ENCODE peak calls at places on chromosomes 7 and 10, in four cellular contexts. J, I, U and G are unnamed samples.

GRCh38 chr10:43046288-43046991 is 30.4 kb upstream of the RET start:
- DNase-seq in I (no peak), U (no peak), J (no peak), G (no peak)

GRCh38 chr10:84539244-84539643 is 210.9 kb downstream of the CCSER2 start:
- DNase-seq in I (no peak), U (peak), J (no peak), G (no peak)

GRCh38 chr7:50857804-50858203 is 75.1 kb upstream of the GRB10 start:
- DNase-seq in I (no peak), U (no peak), J (no peak), G (no peak)

GRCh38 chr10:30437039-30437781 is 3.2 kb downstream of the MAP3K8 start:
- DNase-seq in I (no peak), U (peak), J (no peak), G (peak)

GRCh38 chr7:69105092-69105491 is 493.2 kb upstream of the AUTS2 start:
- DNase-seq in J (no peak), I (no peak), U (no peak), G (peak)

GRCh38 chr10:61779950-61780659 is 117.4 kb downstream of the CABCOCO1 start:
- DNase-seq in J (no peak), U (peak), I (no peak), G (peak)

GRCh38 chr7:106613279-106613678 is 47.7 kb downstream of the CCDC71L start:
- DNase-seq in U (no peak), J (no peak), I (no peak), G (no peak)

GRCh38 chr7:30804078-30804661 is 33.0 kb downstream of the MINDY4 start:
- DNase-seq in U (peak), I (no peak), J (no peak), G (no peak)

GRCh38 chr7:139618482-139619366 is 95.2 kb downstream of the CLEC2L start:
- DNase-seq in I (peak), U (peak), J (no peak), G (peak)

GRCh38 chr10:119652361-119652760 is 1.2 kb downstream of the BAG3 start:
- DNase-seq in I (no peak), U (peak), J (no peak), G (no peak)

GRCh38 chr7:151080091-151080521 is 503 bp downstream of the FASTK start:
- DNase-seq in I (no peak), U (no peak), J (no peak), G (peak)
- H2BK120ac ChIP-seq in I (peak), U (peak), J (peak), G (no peak)

GRCh38 chr10:89440262-89440661 is 25.9 kb downstream of the IFIT5 start:
- DNase-seq in I (no peak), J (no peak), U (no peak), G (no peak)

GRCh38 chr10:89442347-89442746 is 28.0 kb downstream of the IFIT5 start:
- DNase-seq in J (no peak), U (no peak), I (no peak), G (no peak)

DNA sequence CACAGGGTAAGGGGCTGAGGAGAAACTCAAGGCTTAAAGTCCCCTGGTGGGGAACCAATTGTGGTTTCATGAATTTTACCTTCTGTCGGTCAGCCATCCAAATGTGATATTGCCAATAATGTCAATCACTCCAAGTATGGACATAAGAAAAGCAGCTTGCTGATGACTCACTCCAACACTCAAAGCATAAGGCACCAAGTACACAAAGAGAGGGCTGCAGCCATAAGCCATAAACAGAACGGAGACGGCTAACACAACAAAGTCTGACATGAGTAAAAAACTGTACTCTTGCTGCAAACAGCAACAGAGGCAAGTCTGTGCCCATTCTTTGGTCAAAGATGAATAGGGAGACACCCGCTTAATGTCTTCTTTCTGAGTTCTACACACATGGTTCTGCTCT is 24.2 kb downstream of the IFIT5 start:
- DNase-seq in J (no peak), U (peak), I (no peak), G (no peak)
- H2AK5ac ChIP-seq in J (no peak), U (no peak), I (no peak), G (no peak)

GRCh38 chr10:15718495-15719061 is 1.1 kb downstream of the ITGA8 start:
- DNase-seq in J (no peak), U (no peak), I (peak), G (peak)
- H2BK120ac ChIP-seq in J (no peak), U (no peak), I (no peak), G (no peak)

DNA sequence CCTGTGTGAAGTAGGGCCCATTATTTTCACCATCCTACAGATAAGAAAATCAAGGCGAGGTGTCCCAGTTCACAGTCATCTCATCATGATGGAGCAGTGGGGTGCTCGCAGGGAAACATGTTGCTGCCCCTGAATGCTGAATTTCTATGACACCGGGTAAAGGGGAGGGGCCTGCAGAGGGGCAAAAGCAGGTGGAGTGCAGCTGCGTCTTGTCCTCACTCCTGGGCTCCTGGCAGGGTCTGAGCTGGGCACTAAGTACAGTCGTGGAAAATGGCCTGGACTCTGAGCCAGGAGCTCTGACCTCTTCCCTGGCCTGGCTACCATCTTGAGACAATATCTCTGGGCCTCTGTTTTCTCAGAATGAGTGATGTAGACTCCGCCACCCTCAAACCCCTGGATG is 253.1 kb upstream of the PITRM1 start:
- DNase-seq in U (no peak), J (no peak), I (no peak), G (no peak)
- H2AK5ac ChIP-seq in U (peak), J (no peak), I (no peak), G (no peak)

DNA sequence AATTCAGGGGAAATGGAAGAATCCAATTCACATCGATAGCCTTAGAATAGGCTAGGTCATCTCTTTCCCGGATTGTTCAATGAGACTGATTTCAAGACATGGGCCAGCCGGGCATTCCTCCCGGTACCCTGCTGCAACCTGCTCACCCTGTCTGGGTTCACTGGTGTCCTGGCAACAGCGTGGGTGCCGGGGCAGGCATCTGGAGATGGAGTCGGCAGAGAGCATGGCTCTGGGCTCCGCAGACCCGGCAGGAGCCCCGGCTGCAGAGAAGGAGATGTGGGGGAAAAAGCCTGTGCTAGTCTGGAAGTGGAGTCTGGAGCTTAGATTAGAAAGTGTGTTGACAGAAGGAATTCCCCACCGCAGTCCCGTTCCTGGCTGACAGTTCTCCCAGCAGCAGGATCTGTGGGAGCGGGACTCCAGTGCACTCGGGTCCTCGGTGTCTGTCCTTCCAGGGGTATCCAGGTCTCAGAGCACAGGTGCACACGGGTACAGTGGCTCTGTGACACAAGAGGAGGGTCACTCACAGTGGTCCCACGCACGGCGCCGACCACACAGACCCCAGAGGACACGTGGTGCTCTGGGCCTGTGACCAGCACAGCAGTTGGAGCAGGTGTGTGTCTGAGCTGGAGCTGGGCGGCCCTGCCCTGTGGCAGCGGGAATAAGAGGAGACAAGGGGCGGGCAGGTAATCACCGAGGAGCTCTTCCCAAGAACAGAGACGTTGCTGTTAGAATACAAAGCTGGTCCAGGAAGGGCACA is 65.7 kb upstream of the PITRM1 start:
- DNase-seq in J (no peak), I (no peak), U (no peak), G (no peak)
- H2BK120ac ChIP-seq in J (no peak), I (no peak), U (peak), G (no peak)

DNA sequence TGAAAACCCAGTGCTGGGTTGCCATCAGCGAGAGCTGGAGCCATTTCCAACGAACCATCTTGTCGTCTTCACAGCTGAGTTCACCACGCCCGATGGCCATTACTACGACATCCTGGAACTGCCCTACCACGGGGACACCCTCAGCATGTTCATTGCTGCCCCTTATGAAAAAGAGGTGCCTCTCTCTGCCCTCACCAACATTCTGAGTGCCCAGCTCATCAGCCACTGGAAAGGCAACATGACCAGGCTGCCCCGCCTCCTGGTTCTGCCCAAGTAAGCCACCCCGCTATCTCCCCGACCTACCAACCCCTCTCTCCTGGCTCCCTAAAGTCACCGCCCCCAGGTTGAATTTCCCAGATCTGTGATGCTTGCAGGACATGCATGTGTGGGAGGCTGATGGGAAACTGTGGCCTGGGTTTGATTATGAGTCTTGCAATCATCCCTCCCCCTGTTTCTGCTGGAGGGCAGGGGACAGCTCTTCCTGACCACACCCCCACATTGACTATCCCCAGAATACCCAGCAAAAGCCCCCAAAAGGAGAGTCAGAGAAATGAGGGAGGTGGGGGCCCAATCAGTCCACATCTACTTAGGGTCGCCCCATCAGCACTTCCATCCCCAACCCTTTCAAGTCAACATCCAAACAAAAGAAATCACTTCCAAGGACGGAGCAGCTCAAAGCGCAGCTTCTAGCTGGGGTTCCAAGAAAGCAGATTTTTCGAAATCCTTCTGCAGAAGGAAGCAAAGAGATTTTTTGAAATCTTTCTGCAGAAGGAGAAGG is 6.9 kb downstream of the SERPINE1 start:
- DNase-seq in I (no peak), J (no peak), U (peak), G (no peak)
- H2AK5ac ChIP-seq in I (peak), J (peak), U (peak), G (no peak)

DNA sequence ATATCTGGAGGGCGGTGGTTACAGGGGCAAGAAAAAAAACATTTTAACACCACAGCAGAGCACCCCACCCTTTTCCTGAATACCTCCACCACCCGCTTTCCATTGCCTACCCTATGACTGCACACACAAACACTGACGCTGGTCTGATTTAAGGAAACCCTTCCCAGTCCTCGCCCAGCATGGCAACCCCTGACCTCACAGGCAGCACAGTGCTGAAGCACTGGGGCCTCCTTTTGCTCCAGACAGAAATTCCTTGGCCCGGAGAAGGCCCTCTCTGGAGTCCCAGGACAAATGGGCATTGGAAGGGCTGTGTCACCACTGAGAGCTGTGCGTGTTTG is 39.2 kb upstream of the DUSP5 start:
- DNase-seq in U (no peak), I (no peak), J (no peak), G (no peak)
- H2BK120ac ChIP-seq in U (no peak), I (no peak), J (no peak), G (no peak)

DNA sequence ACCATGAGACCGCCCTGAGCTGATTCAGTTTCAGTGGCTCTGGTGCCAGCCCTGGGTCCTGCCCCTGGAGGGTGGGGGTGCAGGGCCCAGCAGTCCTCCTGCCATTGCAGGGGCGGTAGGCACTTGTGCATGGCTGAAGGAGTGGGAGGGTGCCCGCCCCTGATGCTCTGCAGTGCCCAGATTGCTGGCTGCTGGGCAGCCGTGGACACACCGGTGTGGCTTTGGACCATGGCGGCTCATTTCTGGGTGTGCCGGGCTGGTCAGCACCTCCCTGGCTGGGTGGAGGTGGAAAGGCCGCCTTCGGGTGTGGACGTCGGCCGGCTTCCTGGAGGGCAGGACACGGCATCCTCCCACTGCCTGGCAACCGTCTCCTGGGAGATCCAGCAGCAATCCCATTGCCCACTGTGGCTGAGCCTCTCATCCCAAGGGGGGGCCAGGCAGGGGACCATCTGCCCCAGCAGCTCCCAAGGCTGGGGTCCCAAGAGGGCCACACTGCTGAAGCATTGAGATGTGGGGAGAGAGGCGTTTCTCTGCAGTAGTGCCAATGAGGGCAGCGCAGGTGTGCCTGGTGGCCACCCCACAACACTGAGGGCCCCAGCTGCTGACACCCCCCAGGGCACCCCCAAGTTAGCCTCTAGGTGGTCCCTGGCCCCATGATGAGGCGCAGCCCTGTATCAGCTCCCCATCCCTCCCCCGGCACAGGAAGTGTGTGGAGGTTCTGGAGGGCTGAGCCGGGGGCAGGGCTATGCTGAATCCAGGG is 12.9 kb downstream of the TTYH3 start:
- DNase-seq in U (no peak), I (no peak), J (no peak), G (no peak)
- H2AK5ac ChIP-seq in U (peak), I (peak), J (peak), G (peak)

GRCh38 chr10:21926358-21926890 is 77.1 kb downstream of the DNAJC1 start:
- DNase-seq in I (no peak), J (no peak), U (peak), G (peak)

GRCh38 chr10:21929070-21929469 is 74.5 kb downstream of the DNAJC1 start:
- DNase-seq in U (peak), J (no peak), I (no peak), G (peak)

GRCh38 chr10:21926949-21927348 is 76.6 kb downstream of the DNAJC1 start:
- DNase-seq in U (peak), I (no peak), J (no peak), G (peak)

GRCh38 chr10:21925851-21926250 is 77.7 kb downstream of the DNAJC1 start:
- DNase-seq in J (no peak), I (no peak), U (no peak), G (no peak)

DNA sequence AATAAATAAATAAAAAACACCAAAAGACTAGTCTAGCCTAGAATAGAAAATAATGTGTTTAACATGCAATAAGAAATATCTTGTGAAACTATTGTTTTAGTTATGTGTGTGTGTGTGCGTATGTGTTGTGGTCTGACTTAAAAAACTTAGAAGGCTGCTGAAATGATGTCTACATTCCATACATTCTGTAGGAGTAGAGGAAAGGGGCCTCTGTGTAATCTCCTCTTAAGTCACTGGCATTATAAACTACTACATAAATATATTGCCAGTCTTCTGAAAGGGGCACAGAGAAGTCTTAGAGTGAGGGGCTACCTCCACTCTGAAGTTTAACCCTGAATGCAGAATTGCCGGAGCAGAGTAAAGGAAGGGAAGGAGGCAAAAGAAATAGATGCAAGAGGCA is 75.9 kb downstream of the DNAJC1 start:
- DNase-seq in J (no peak), U (peak), I (no peak), G (peak)
- H2BK120ac ChIP-seq in J (no peak), U (peak), I (no peak), G (no peak)

GRCh38 chr7:81415181-81415580 is 354.7 kb downstream of the HGF start:
- DNase-seq in U (peak), I (no peak), J (no peak), G (no peak)
- H2AK5ac ChIP-seq in U (no peak), I (no peak), J (no peak), G (no peak)